ENCODE peak calls at places on chromosome 6, in eight cellular contexts. B is amygdala; R is HEK293T; T is central memory CD4-positive, alpha-beta T cell; Y is EL; A is non-pigmented ciliary epithelial cell; F is GM12865; Z is H7. X is an unnamed sample.
A peak's percentile ranks its signal among the peaks of the same experiment; 100 is the strongest.

GRCh38 chr6:52503853-52504777 is 72.7 kb downstream of the TRAM2 start:
- DNase-seq in Z (no peak), T (no peak), F (no peak), R (no peak), A (no peak), Y (peak; percentile 91), B (no peak), X (peak; percentile 89)

GRCh38 chr6:33168202-33168601 is 24.1 kb downstream of the COL11A2 start:
- DNase-seq in T (no peak), F (no peak), A (no peak), B (no peak), R (no peak), Z (no peak), Y (no peak), X (no peak)

GRCh38 chr6:15879372-15880261 is 216.8 kb upstream of the DTNBP1 start:
- DNase-seq in T (peak; percentile 13), Z (no peak), Y (peak; percentile 78), F (peak; percentile 91), A (no peak), B (no peak), R (no peak), X (peak; percentile 97)

GRCh38 chr6:17457956-17458355 is 64.6 kb downstream of the CAP2 start:
- DNase-seq in F (no peak), B (no peak), R (no peak), Z (no peak), Y (no peak), A (no peak), T (no peak), X (no peak)

GRCh38 chr6:91485047-91485446 is 898.2 kb upstream of the MAP3K7 start:
- DNase-seq in Y (no peak), R (no peak), T (no peak), A (no peak), Z (no peak), F (peak; percentile 18), B (no peak), X (no peak)

GRCh38 chr6:21100959-21101358 is 492.6 kb upstream of the SOX4 start:
- DNase-seq in F (no peak), Y (no peak), B (no peak), Z (no peak), R (no peak), A (no peak), T (no peak), X (no peak)

GRCh38 chr6:65448806-65449397 is 258.1 kb downstream of the EYS start:
- DNase-seq in B (no peak), T (no peak), A (no peak), Y (no peak), R (no peak), F (no peak), Z (peak; percentile 1), X (no peak)

GRCh38 chr6:157629220-157629619 is 193.8 kb upstream of the SNX9 start:
- DNase-seq in Y (no peak), R (no peak), Z (no peak), T (no peak), B (no peak), F (no peak), A (peak; percentile 8), X (no peak)

GRCh38 chr6:33747823-33748222 is 1.1 kb upstream of the IP6K3 start:
- DNase-seq in T (no peak), R (no peak), Z (no peak), Y (no peak), F (no peak), A (no peak), B (no peak), X (no peak)

GRCh38 chr6:156262014-156262413 is 515.2 kb upstream of the ARID1B start:
- DNase-seq in Y (no peak), B (no peak), Z (no peak), R (no peak), F (no peak), A (no peak), T (no peak), X (no peak)

GRCh38 chr6:20188630-20189075 is 23.6 kb downstream of the MBOAT1 start:
- DNase-seq in T (no peak), B (no peak), Y (peak; percentile 61), Z (no peak), A (no peak), F (no peak), R (no peak), X (no peak)

GRCh38 chr6:169386431-169387057 is 132.9 kb upstream of the THBS2 start:
- DNase-seq in T (no peak), Y (peak; percentile 90), R (no peak), A (peak; percentile 17), B (no peak), F (no peak), Z (no peak), X (no peak)

GRCh38 chr6:169589293-169589692 is 112.5 kb downstream of the WDR27 start:
- DNase-seq in T (peak; percentile 32), Z (no peak), F (peak; percentile 62), R (no peak), B (no peak), A (peak; percentile 31), Y (no peak), X (no peak)

GRCh38 chr6:157570752-157571151 is 189.8 kb downstream of the ZDHHC14 start:
- DNase-seq in R (no peak), F (peak; percentile 43), A (no peak), B (no peak), Y (no peak), T (no peak), Z (no peak), X (peak; percentile 15)

GRCh38 chr6:121436966-121437756 is 1.7 kb downstream of the GJA1 start:
- DNase-seq in B (no peak), A (no peak), T (no peak), F (no peak), Z (peak; percentile 60), R (peak; percentile 56), Y (peak; percentile 75), X (no peak)

GRCh38 chr6:14359438-14359837 is 241.9 kb downstream of the CD83 start:
- DNase-seq in Z (no peak), B (no peak), T (no peak), F (no peak), A (no peak), Y (no peak), R (no peak), X (no peak)

GRCh38 chr6:116290799-116291198 is 11.1 kb upstream of the TSPYL1 start:
- DNase-seq in T (no peak), F (no peak), Z (no peak), R (no peak), B (no peak), A (no peak), Y (no peak), X (no peak)

GRCh38 chr6:135962731-135963130 is 111.2 kb downstream of the PDE7B start:
- DNase-seq in Y (peak; percentile 16), A (peak; percentile 80), R (no peak), F (no peak), T (no peak), Z (no peak), B (no peak), X (no peak)

GRCh38 chr6:105357147-105357546 is 45.7 kb downstream of the PREP start:
- DNase-seq in Z (no peak), R (no peak), F (no peak), Y (no peak), T (no peak), B (no peak), A (no peak), X (no peak)